ENCODE peak calls at places on chromosome 22, in eight cellular contexts. One of them, this sample, is unnamed.

GRCh38 chr22:44638966-44639739 is 62.9 kb upstream of the PRR5 start:
- DNase-seq in suprapubic skin: peak; percentile 81
- DNase-seq in MM.1S: no peak
- DNase-seq in CD8-positive, alpha-beta memory T cell: no peak
- DNase-seq in fibroblast of lung: no peak
- DNase-seq in mammary epithelial cell: no peak
- DNase-seq in neural progenitor cell: no peak
- DNase-seq in pancreas: no peak
- DNase-seq in this sample: no peak

GRCh38 chr22:40560551-40560950 is 76.0 kb downstream of the MRTFA start:
- DNase-seq in pancreas: no peak
- DNase-seq in CD8-positive, alpha-beta memory T cell: no peak
- DNase-seq in suprapubic skin: no peak
- DNase-seq in fibroblast of lung: peak; percentile 38
- DNase-seq in MM.1S: no peak
- DNase-seq in neural progenitor cell: no peak
- DNase-seq in mammary epithelial cell: peak; percentile 21
- DNase-seq in this sample: no peak

GRCh38 chr22:20055144-20055543 is 24.9 kb upstream of the DGCR8 start:
- DNase-seq in neural progenitor cell: no peak
- DNase-seq in MM.1S: no peak
- DNase-seq in suprapubic skin: no peak
- DNase-seq in pancreas: no peak
- DNase-seq in fibroblast of lung: no peak
- DNase-seq in CD8-positive, alpha-beta memory T cell: no peak
- DNase-seq in mammary epithelial cell: no peak
- DNase-seq in this sample: no peak

GRCh38 chr22:35627267-35628041 is 10.3 kb upstream of the MB start:
- DNase-seq in pancreas: peak; percentile 85
- DNase-seq in neural progenitor cell: peak; percentile 81
- DNase-seq in suprapubic skin: peak; percentile 84
- DNase-seq in MM.1S: peak; percentile 77
- DNase-seq in mammary epithelial cell: peak; percentile 82
- DNase-seq in fibroblast of lung: peak; percentile 92
- DNase-seq in CD8-positive, alpha-beta memory T cell: peak; percentile 63
- DNase-seq in this sample: peak; percentile 86

GRCh38 chr22:31049815-31050420 is 31.2 kb upstream of the SMTN start:
- DNase-seq in pancreas: no peak
- DNase-seq in suprapubic skin: no peak
- DNase-seq in mammary epithelial cell: no peak
- DNase-seq in fibroblast of lung: no peak
- DNase-seq in neural progenitor cell: no peak
- DNase-seq in MM.1S: no peak
- DNase-seq in CD8-positive, alpha-beta memory T cell: no peak
- DNase-seq in this sample: no peak

GRCh38 chr22:33038131-33038772 is 19.9 kb downstream of the SYN3 start:
- DNase-seq in CD8-positive, alpha-beta memory T cell: no peak
- DNase-seq in mammary epithelial cell: peak; percentile 27
- DNase-seq in suprapubic skin: no peak
- DNase-seq in fibroblast of lung: no peak
- DNase-seq in MM.1S: no peak
- DNase-seq in pancreas: no peak
- DNase-seq in neural progenitor cell: peak; percentile 77
- DNase-seq in this sample: peak; percentile 42

GRCh38 chr22:20552450-20552894 is 45.1 kb downstream of the MED15 start:
- DNase-seq in neural progenitor cell: no peak
- DNase-seq in mammary epithelial cell: no peak
- DNase-seq in CD8-positive, alpha-beta memory T cell: no peak
- DNase-seq in suprapubic skin: peak; percentile 86
- DNase-seq in pancreas: no peak
- DNase-seq in fibroblast of lung: peak; percentile 57
- DNase-seq in MM.1S: no peak
- DNase-seq in this sample: peak; percentile 83

GRCh38 chr22:25134451-25134850 is 65.2 kb upstream of the CRYBB3 start:
- DNase-seq in CD8-positive, alpha-beta memory T cell: no peak
- DNase-seq in neural progenitor cell: no peak
- DNase-seq in MM.1S: no peak
- DNase-seq in fibroblast of lung: no peak
- DNase-seq in pancreas: no peak
- DNase-seq in mammary epithelial cell: no peak
- DNase-seq in suprapubic skin: no peak
- DNase-seq in this sample: no peak

GRCh38 chr22:37121887-37122591 is 12.5 kb upstream of the TMPRSS6 start:
- DNase-seq in pancreas: no peak
- DNase-seq in mammary epithelial cell: peak; percentile 84
- DNase-seq in suprapubic skin: no peak
- DNase-seq in neural progenitor cell: no peak
- DNase-seq in MM.1S: peak; percentile 76
- DNase-seq in fibroblast of lung: no peak
- DNase-seq in CD8-positive, alpha-beta memory T cell: peak; percentile 97
- DNase-seq in this sample: no peak

GRCh38 chr22:23060612-23061400 is 9.5 kb upstream of the GNAZ start:
- DNase-seq in CD8-positive, alpha-beta memory T cell: no peak
- DNase-seq in neural progenitor cell: no peak
- DNase-seq in suprapubic skin: peak; percentile 40
- DNase-seq in mammary epithelial cell: no peak
- DNase-seq in pancreas: no peak
- DNase-seq in fibroblast of lung: no peak
- DNase-seq in MM.1S: no peak
- DNase-seq in this sample: no peak

GRCh38 chr22:37241351-37242142 is 2.5 kb downstream of the RAC2 start:
- DNase-seq in mammary epithelial cell: no peak
- DNase-seq in pancreas: no peak
- DNase-seq in MM.1S: no peak
- DNase-seq in fibroblast of lung: no peak
- DNase-seq in suprapubic skin: no peak
- DNase-seq in CD8-positive, alpha-beta memory T cell: peak; percentile 79
- DNase-seq in neural progenitor cell: no peak
- DNase-seq in this sample: no peak

GRCh38 chr22:44393066-44393465 is 80.3 kb upstream of the SHISAL1 start:
- DNase-seq in fibroblast of lung: no peak
- DNase-seq in pancreas: no peak
- DNase-seq in suprapubic skin: peak; percentile 36
- DNase-seq in MM.1S: no peak
- DNase-seq in CD8-positive, alpha-beta memory T cell: no peak
- DNase-seq in neural progenitor cell: no peak
- DNase-seq in mammary epithelial cell: no peak
- DNase-seq in this sample: no peak

GRCh38 chr22:35930933-35931332 is 97.7 kb downstream of the RBFOX2 start:
- DNase-seq in fibroblast of lung: peak; percentile 90
- DNase-seq in MM.1S: peak; percentile 57
- DNase-seq in pancreas: no peak
- DNase-seq in CD8-positive, alpha-beta memory T cell: no peak
- DNase-seq in suprapubic skin: no peak
- DNase-seq in neural progenitor cell: peak; percentile 54
- DNase-seq in mammary epithelial cell: peak; percentile 44
- DNase-seq in this sample: no peak

GRCh38 chr22:21866821-21867527 is 471 bp downstream of the MAPK1 start:
- DNase-seq in CD8-positive, alpha-beta memory T cell: no peak
- DNase-seq in pancreas: no peak
- DNase-seq in mammary epithelial cell: no peak
- DNase-seq in fibroblast of lung: peak; percentile 7
- DNase-seq in neural progenitor cell: peak; percentile 62
- DNase-seq in suprapubic skin: peak; percentile 70
- DNase-seq in MM.1S: no peak
- DNase-seq in this sample: no peak

GRCh38 chr22:22742641-22743040 is 98.2 kb downstream of the GGTLC2 start:
- DNase-seq in mammary epithelial cell: no peak
- DNase-seq in fibroblast of lung: no peak
- DNase-seq in MM.1S: no peak
- DNase-seq in pancreas: no peak
- DNase-seq in CD8-positive, alpha-beta memory T cell: no peak
- DNase-seq in suprapubic skin: no peak
- DNase-seq in neural progenitor cell: no peak
- DNase-seq in this sample: no peak

GRCh38 chr22:43377486-43377995 is 34.3 kb upstream of the MPPED1 start:
- DNase-seq in fibroblast of lung: peak; percentile 3
- DNase-seq in pancreas: no peak
- DNase-seq in mammary epithelial cell: no peak
- DNase-seq in MM.1S: no peak
- DNase-seq in suprapubic skin: peak; percentile 19
- DNase-seq in CD8-positive, alpha-beta memory T cell: no peak
- DNase-seq in neural progenitor cell: no peak
- DNase-seq in this sample: no peak

GRCh38 chr22:43018615-43019014 is 3.7 kb upstream of the PACSIN2 start:
- DNase-seq in suprapubic skin: no peak
- DNase-seq in CD8-positive, alpha-beta memory T cell: no peak
- DNase-seq in mammary epithelial cell: no peak
- DNase-seq in neural progenitor cell: no peak
- DNase-seq in pancreas: no peak
- DNase-seq in fibroblast of lung: no peak
- DNase-seq in MM.1S: no peak
- DNase-seq in this sample: no peak

GRCh38 chr22:32533265-32534068 is 58.9 kb downstream of the FBXO7 start:
- DNase-seq in pancreas: no peak
- DNase-seq in neural progenitor cell: no peak
- DNase-seq in MM.1S: no peak
- DNase-seq in mammary epithelial cell: no peak
- DNase-seq in CD8-positive, alpha-beta memory T cell: no peak
- DNase-seq in fibroblast of lung: peak; percentile 24
- DNase-seq in suprapubic skin: no peak
- DNase-seq in this sample: no peak

GRCh38 chr22:38943882-38944281 is 13.5 kb upstream of the APOBEC3A start:
- DNase-seq in CD8-positive, alpha-beta memory T cell: no peak
- DNase-seq in pancreas: no peak
- DNase-seq in suprapubic skin: no peak
- DNase-seq in MM.1S: no peak
- DNase-seq in neural progenitor cell: no peak
- DNase-seq in fibroblast of lung: no peak
- DNase-seq in mammary epithelial cell: no peak
- DNase-seq in this sample: no peak
- H3K27ac ChIP-seq in CD8-positive, alpha-beta memory T cell: no peak overlapping the region
- H3K27ac ChIP-seq in pancreas: no peak overlapping the region
- H3K27ac ChIP-seq in suprapubic skin: no peak overlapping the region
- H3K27ac ChIP-seq in MM.1S: no peak overlapping the region
- H3K27ac ChIP-seq in neural progenitor cell: no peak overlapping the region
- H3K27ac ChIP-seq in fibroblast of lung: no peak overlapping the region
- H3K27ac ChIP-seq in mammary epithelial cell: no peak overlapping the region
- H3K27ac ChIP-seq in this sample: no peak overlapping the region

GRCh38 chr22:41810022-41810421 is 9.5 kb downstream of the CCDC134 start:
- DNase-seq in neural progenitor cell: no peak
- DNase-seq in suprapubic skin: no peak
- DNase-seq in CD8-positive, alpha-beta memory T cell: no peak
- DNase-seq in MM.1S: no peak
- DNase-seq in pancreas: no peak
- DNase-seq in mammary epithelial cell: no peak
- DNase-seq in fibroblast of lung: no peak
- DNase-seq in this sample: no peak

GRCh38 chr22:41813726-41814410 is 13.4 kb downstream of the CCDC134 start:
- DNase-seq in neural progenitor cell: no peak
- DNase-seq in mammary epithelial cell: no peak
- DNase-seq in suprapubic skin: no peak
- DNase-seq in MM.1S: no peak
- DNase-seq in CD8-positive, alpha-beta memory T cell: no peak
- DNase-seq in pancreas: no peak
- DNase-seq in fibroblast of lung: no peak
- DNase-seq in this sample: no peak

GRCh38 chr22:41815716-41816115 is 15.2 kb downstream of the CCDC134 start:
- DNase-seq in MM.1S: no peak
- DNase-seq in fibroblast of lung: no peak
- DNase-seq in pancreas: no peak
- DNase-seq in neural progenitor cell: no peak
- DNase-seq in mammary epithelial cell: no peak
- DNase-seq in suprapubic skin: no peak
- DNase-seq in CD8-positive, alpha-beta memory T cell: no peak
- DNase-seq in this sample: no peak

GRCh38 chr22:41816241-41816640 is 15.8 kb downstream of the CCDC134 start:
- DNase-seq in CD8-positive, alpha-beta memory T cell: no peak
- DNase-seq in neural progenitor cell: no peak
- DNase-seq in MM.1S: no peak
- DNase-seq in mammary epithelial cell: no peak
- DNase-seq in suprapubic skin: no peak
- DNase-seq in pancreas: no peak
- DNase-seq in fibroblast of lung: no peak
- DNase-seq in this sample: no peak

GRCh38 chr22:41812805-41813545 is 12.5 kb downstream of the CCDC134 start:
- DNase-seq in neural progenitor cell: no peak
- DNase-seq in fibroblast of lung: no peak
- DNase-seq in CD8-positive, alpha-beta memory T cell: no peak
- DNase-seq in pancreas: no peak
- DNase-seq in MM.1S: no peak
- DNase-seq in mammary epithelial cell: no peak
- DNase-seq in suprapubic skin: no peak
- DNase-seq in this sample: no peak
- H3K36me3 ChIP-seq in neural progenitor cell: no peaks in the 10 kb centered on the region
- H3K36me3 ChIP-seq in fibroblast of lung: peaks cover 2% of the 10 kb centered on the region
- H3K36me3 ChIP-seq in CD8-positive, alpha-beta memory T cell: peaks cover 25% of the 10 kb centered on the region
- H3K36me3 ChIP-seq in pancreas: peaks cover 8% of the 10 kb centered on the region
- H3K36me3 ChIP-seq in MM.1S: no peaks in the 10 kb centered on the region
- H3K36me3 ChIP-seq in mammary epithelial cell: peaks cover 3% of the 10 kb centered on the region
- H3K36me3 ChIP-seq in suprapubic skin: peaks cover 41% of the 10 kb centered on the region
- H3K36me3 ChIP-seq in this sample: peaks cover 3% of the 10 kb centered on the region

DNA sequence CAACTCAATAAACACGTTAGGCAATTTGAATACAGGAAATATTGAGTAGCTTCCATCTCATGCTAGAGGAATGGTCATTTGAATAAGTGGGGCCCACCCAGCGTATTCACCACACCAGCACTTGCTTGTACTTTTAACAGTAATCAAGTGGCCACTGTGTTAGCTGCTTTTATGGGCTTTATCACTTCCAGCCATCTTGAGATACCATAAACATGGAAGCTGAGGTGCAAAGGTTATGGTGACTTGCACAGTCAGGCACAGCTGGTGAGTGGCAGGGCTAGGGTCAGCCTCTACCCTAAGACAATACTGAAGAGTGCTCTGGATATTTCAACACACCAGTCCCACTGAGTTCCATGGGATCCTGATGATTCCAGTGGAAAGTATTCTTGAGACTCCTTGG is 6.7 kb downstream of the JOSD1 start:
- DNase-seq in mammary epithelial cell: no peak
- DNase-seq in suprapubic skin: no peak
- DNase-seq in CD8-positive, alpha-beta memory T cell: no peak
- DNase-seq in fibroblast of lung: no peak
- DNase-seq in pancreas: no peak
- DNase-seq in neural progenitor cell: no peak
- DNase-seq in MM.1S: no peak
- DNase-seq in this sample: no peak
- H3K4me1 ChIP-seq in mammary epithelial cell: peaks cover 37% of the 10 kb centered on the region
- H3K4me1 ChIP-seq in suprapubic skin: peaks cover 49% of the 10 kb centered on the region
- H3K4me1 ChIP-seq in CD8-positive, alpha-beta memory T cell: peaks cover 37% of the 10 kb centered on the region
- H3K4me1 ChIP-seq in fibroblast of lung: peaks cover 17% of the 10 kb centered on the region
- H3K4me1 ChIP-seq in pancreas: peaks cover 33% of the 10 kb centered on the region
- H3K4me1 ChIP-seq in neural progenitor cell: peaks cover 17% of the 10 kb centered on the region
- H3K4me1 ChIP-seq in MM.1S: peaks cover 8% of the 10 kb centered on the region
- H3K4me1 ChIP-seq in this sample: peaks cover 24% of the 10 kb centered on the region

DNA sequence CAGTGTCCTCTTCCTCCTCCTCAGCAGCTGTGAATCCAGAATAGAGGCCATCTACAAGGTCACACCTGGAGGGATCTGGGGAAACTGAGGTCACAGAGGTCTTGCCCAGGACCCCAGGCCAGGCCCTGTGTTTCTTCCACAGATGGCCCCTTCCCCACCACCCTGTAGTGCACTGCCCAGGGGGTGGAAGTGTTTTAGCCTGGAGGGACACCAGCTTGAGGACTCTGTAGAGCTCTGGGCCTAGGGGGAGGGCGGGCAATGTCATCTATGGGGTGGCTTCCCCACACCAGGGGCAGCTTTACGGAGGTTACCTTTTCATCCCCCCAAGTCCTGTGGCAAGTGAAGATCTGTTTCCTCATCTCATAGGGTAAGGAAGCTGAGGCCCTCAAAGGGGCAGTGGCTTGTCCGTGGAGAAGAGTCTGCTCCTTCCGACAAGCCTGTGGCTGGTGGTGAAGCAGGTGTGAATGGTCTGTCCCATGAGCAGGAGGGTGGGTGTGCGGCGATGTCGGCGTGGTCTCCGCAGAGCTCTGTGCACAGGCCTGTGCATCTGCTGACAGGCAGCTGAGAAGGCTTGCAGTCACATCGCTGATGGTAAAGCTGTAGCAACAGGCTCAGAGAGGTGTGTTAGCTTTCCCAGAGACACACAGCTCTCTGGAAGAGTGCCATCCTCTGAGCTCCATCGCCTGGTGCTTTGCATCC is 74.1 kb upstream of the WNT7B start:
- DNase-seq in fibroblast of lung: no peak
- DNase-seq in suprapubic skin: peak; percentile 63
- DNase-seq in pancreas: no peak
- DNase-seq in neural progenitor cell: no peak
- DNase-seq in CD8-positive, alpha-beta memory T cell: peak; percentile 9
- DNase-seq in MM.1S: no peak
- DNase-seq in mammary epithelial cell: no peak
- DNase-seq in this sample: no peak
- H3K27ac ChIP-seq in fibroblast of lung: no peak overlapping the region
- H3K27ac ChIP-seq in suprapubic skin: peak overlapping the region; percentile 98
- H3K27ac ChIP-seq in pancreas: peak overlapping the region; percentile 99
- H3K27ac ChIP-seq in neural progenitor cell: no peak overlapping the region
- H3K27ac ChIP-seq in CD8-positive, alpha-beta memory T cell: no peak overlapping the region
- H3K27ac ChIP-seq in MM.1S: no peak overlapping the region
- H3K27ac ChIP-seq in mammary epithelial cell: no peak overlapping the region
- H3K27ac ChIP-seq in this sample: peak overlapping the region; percentile 99